ENCODE peak calls at places on chromosome 16, in five cellular contexts. K is Right ventricle myocardium inferior, F is heart left ventricle, B is esophagus mucosa, U is sciatic nerve. Z is an unnamed sample.

GRCh38 chr16:84966150-84966447 is 45.2 kb downstream of the ZDHHC7 start:
- ATAC-seq in K (no peak), F (no peak), B (no peak), U (no peak), Z (no peak)

GRCh38 chr16:1163567-1164055 is 10.7 kb downstream of the CACNA1H start:
- ATAC-seq in K (no peak), F (no peak), B (no peak), U (no peak), Z (no peak)

GRCh38 chr16:68238029-68238345 is 2.1 kb upstream of the ESRP2 start:
- ATAC-seq in K (no peak), F (no peak), B (no peak), U (no peak), Z (no peak)

GRCh38 chr16:392450-393027 is 4.5 kb upstream of the NME4 start:
- ATAC-seq in K (no peak), F (no peak), B (no peak), U (no peak), Z (no peak)

GRCh38 chr16:66205287-66206167 is 161.0 kb upstream of the CDH5 start:
- ATAC-seq in K (peak), F (peak), B (no peak), U (peak), Z (no peak)

GRCh38 chr16:4924593-4925378 is 12.2 kb downstream of the PPL start:
- ATAC-seq in K (peak), F (peak), B (peak), U (no peak), Z (no peak)

GRCh38 chr16:30997887-30998711 is 12.3 kb downstream of the STX1B start:
- ATAC-seq in K (peak), F (peak), B (peak), U (peak), Z (no peak)

GRCh38 chr16:66420396-66420795 is 6.7 kb upstream of the BEAN1 start:
- ATAC-seq in K (no peak), F (no peak), B (no peak), U (no peak), Z (no peak)

GRCh38 chr16:82846806-82847205 is 220.0 kb downstream of the CDH13 start:
- ATAC-seq in K (no peak), F (no peak), B (no peak), U (no peak), Z (no peak)

GRCh38 chr16:17777461-17777863 is 306.7 kb upstream of the XYLT1 start:
- ATAC-seq in K (no peak), F (no peak), B (no peak), U (peak), Z (no peak)

GRCh38 chr16:31868701-31869167 is 4.9 kb upstream of the ZNF267 start:
- ATAC-seq in K (peak), F (peak), B (peak), U (peak), Z (no peak)

GRCh38 chr16:78785218-78785617 is 685.8 kb downstream of the WWOX start:
- ATAC-seq in K (no peak), F (no peak), B (no peak), U (no peak), Z (no peak)

GRCh38 chr16:51431517-51432241 is 280.6 kb upstream of the SALL1 start:
- ATAC-seq in K (no peak), F (no peak), B (no peak), U (no peak), Z (no peak)